ENCODE peak calls at places on chromosomes 13 and 19, in five cellular contexts. R is bronchial epithelial cell; V is IMR-90; O is activated CD8-positive, alpha-beta memory T cell treated with anti-CD3 and anti-CD28 coated beads for 1 hour; T is astrocyte of the hippocampus. Z is an unnamed sample.

GRCh38 chr19:49685845-49686332 is 3.5 kb upstream of the ADM5 start:
- DNase-seq in R (no peak), V (no peak), O (no peak), T (no peak), Z (no peak)

GRCh38 chr19:44725251-44725650 is 23.3 kb upstream of the BCL3 start:
- DNase-seq in R (no peak), V (no peak), O (no peak), T (no peak), Z (no peak)

GRCh38 chr19:48481191-48481500 is 12.0 kb downstream of the CYTH2 start:
- DNase-seq in R (no peak), V (peak; percentile 30), O (no peak), T (peak; percentile 71), Z (peak; percentile 34)

GRCh38 chr13:34044660-34045080 is 226.7 kb downstream of the RFC3 start:
- DNase-seq in R (peak; percentile 97), V (peak; percentile 33), O (no peak), T (peak; percentile 92), Z (peak; percentile 84)

GRCh38 chr13:40074338-40074737 is 418.9 kb downstream of the COG6 start:
- DNase-seq in R (no peak), V (no peak), O (no peak), T (peak; percentile 57), Z (peak; percentile 69)

GRCh38 chr19:58279042-58279924 is 528 bp downstream of the ZNF8 start:
- DNase-seq in R (peak; percentile 44), V (peak; percentile 51), O (peak; percentile 28), T (peak; percentile 78), Z (peak; percentile 57)

GRCh38 chr19:21835810-21836444 is at the start of gene ZNF43:
- DNase-seq in R (peak; percentile 83), V (peak; percentile 91), O (peak; percentile 83), T (peak; percentile 98), Z (peak; percentile 94)

GRCh38 chr19:51020988-51021651 is 1.6 kb upstream of the KLK10 start:
- DNase-seq in R (peak; percentile 63), V (peak; percentile 51), O (no peak), T (peak; percentile 52), Z (peak; percentile 58)

GRCh38 chr19:33580645-33581037 is 41.1 kb upstream of the CHST8 start:
- DNase-seq in R (no peak), V (no peak), O (no peak), T (peak; percentile 4), Z (no peak)